ENCODE peak calls at places on chromosome 3, in six cellular contexts. One of them, this sample, is unnamed. For H3K27me3, the result is how much of the 10 kb centered on the place peaks cover.

GRCh38 chr3:81920805-81921204 is 159.4 kb upstream of the GBE1 start:
- DNase-seq in right cardiac atrium: no peak
- DNase-seq in WERI-Rb-1: no peak
- DNase-seq in heart left ventricle: no peak
- DNase-seq in CD8-positive, alpha-beta memory T cell: no peak
- DNase-seq in A673: peak
- DNase-seq in this sample: no peak

GRCh38 chr3:72953325-72953956 is 43.2 kb upstream of the PPP4R2 start:
- DNase-seq in right cardiac atrium: no peak
- DNase-seq in WERI-Rb-1: no peak
- DNase-seq in heart left ventricle: no peak
- DNase-seq in CD8-positive, alpha-beta memory T cell: no peak
- DNase-seq in A673: no peak
- DNase-seq in this sample: no peak

GRCh38 chr3:3066910-3067309 is 43.3 kb downstream of the IL5RA start:
- DNase-seq in right cardiac atrium: no peak
- DNase-seq in WERI-Rb-1: no peak
- DNase-seq in heart left ventricle: no peak
- DNase-seq in CD8-positive, alpha-beta memory T cell: no peak
- DNase-seq in A673: no peak
- DNase-seq in this sample: no peak

GRCh38 chr3:17469520-17469919 is 272.9 kb downstream of the TBC1D5 start:
- DNase-seq in right cardiac atrium: no peak
- DNase-seq in WERI-Rb-1: no peak
- DNase-seq in heart left ventricle: no peak
- DNase-seq in CD8-positive, alpha-beta memory T cell: no peak
- DNase-seq in A673: peak
- DNase-seq in this sample: no peak

GRCh38 chr3:45199837-45200648 is 26.0 kb downstream of the TMEM158 start:
- DNase-seq in right cardiac atrium: no peak
- DNase-seq in WERI-Rb-1: no peak
- DNase-seq in heart left ventricle: no peak
- DNase-seq in CD8-positive, alpha-beta memory T cell: no peak
- DNase-seq in A673: peak
- DNase-seq in this sample: no peak

GRCh38 chr3:24388611-24389010 is 106.0 kb downstream of the THRB start:
- DNase-seq in right cardiac atrium: no peak
- DNase-seq in WERI-Rb-1: no peak
- DNase-seq in heart left ventricle: no peak
- DNase-seq in CD8-positive, alpha-beta memory T cell: no peak
- DNase-seq in A673: no peak
- DNase-seq in this sample: no peak

GRCh38 chr3:52507359-52507758 is 12.2 kb downstream of the STAB1 start:
- DNase-seq in right cardiac atrium: no peak
- DNase-seq in WERI-Rb-1: no peak
- DNase-seq in heart left ventricle: no peak
- DNase-seq in CD8-positive, alpha-beta memory T cell: no peak
- DNase-seq in A673: no peak
- DNase-seq in this sample: no peak

GRCh38 chr3:19934098-19934566 is at the start of gene EFHB:
- DNase-seq in right cardiac atrium: no peak
- DNase-seq in WERI-Rb-1: peak
- DNase-seq in heart left ventricle: no peak
- DNase-seq in CD8-positive, alpha-beta memory T cell: no peak
- DNase-seq in A673: peak
- DNase-seq in this sample: peak

GRCh38 chr3:160401301-160402095 is 2.0 kb downstream of the SMC4 start:
- DNase-seq in right cardiac atrium: no peak
- DNase-seq in WERI-Rb-1: no peak
- DNase-seq in heart left ventricle: no peak
- DNase-seq in CD8-positive, alpha-beta memory T cell: no peak
- DNase-seq in A673: peak
- DNase-seq in this sample: no peak

GRCh38 chr3:160403796-160404510 is 4.5 kb downstream of the SMC4 start:
- DNase-seq in right cardiac atrium: no peak
- DNase-seq in WERI-Rb-1: no peak
- DNase-seq in heart left ventricle: no peak
- DNase-seq in CD8-positive, alpha-beta memory T cell: no peak
- DNase-seq in A673: no peak
- DNase-seq in this sample: no peak

GRCh38 chr3:160400631-160401150 is 1.2 kb downstream of the SMC4 start:
- DNase-seq in right cardiac atrium: peak
- DNase-seq in WERI-Rb-1: peak
- DNase-seq in heart left ventricle: peak
- DNase-seq in CD8-positive, alpha-beta memory T cell: peak
- DNase-seq in A673: no peak
- DNase-seq in this sample: peak

GRCh38 chr3:160403028-160403545 is 3.6 kb downstream of the SMC4 start:
- DNase-seq in right cardiac atrium: no peak
- DNase-seq in WERI-Rb-1: no peak
- DNase-seq in heart left ventricle: no peak
- DNase-seq in CD8-positive, alpha-beta memory T cell: no peak
- DNase-seq in A673: no peak
- DNase-seq in this sample: no peak

GRCh38 chr3:160402249-160403027 is 3.0 kb downstream of the SMC4 start:
- DNase-seq in right cardiac atrium: no peak
- DNase-seq in WERI-Rb-1: no peak
- DNase-seq in heart left ventricle: no peak
- DNase-seq in CD8-positive, alpha-beta memory T cell: no peak
- DNase-seq in A673: no peak
- DNase-seq in this sample: no peak
- H3K4me3 ChIP-seq in right cardiac atrium: peak
- H3K4me3 ChIP-seq in WERI-Rb-1: peak
- H3K4me3 ChIP-seq in heart left ventricle: peak
- H3K4me3 ChIP-seq in CD8-positive, alpha-beta memory T cell: peak
- H3K4me3 ChIP-seq in A673: peak
- H3K4me3 ChIP-seq in this sample: peak

DNA sequence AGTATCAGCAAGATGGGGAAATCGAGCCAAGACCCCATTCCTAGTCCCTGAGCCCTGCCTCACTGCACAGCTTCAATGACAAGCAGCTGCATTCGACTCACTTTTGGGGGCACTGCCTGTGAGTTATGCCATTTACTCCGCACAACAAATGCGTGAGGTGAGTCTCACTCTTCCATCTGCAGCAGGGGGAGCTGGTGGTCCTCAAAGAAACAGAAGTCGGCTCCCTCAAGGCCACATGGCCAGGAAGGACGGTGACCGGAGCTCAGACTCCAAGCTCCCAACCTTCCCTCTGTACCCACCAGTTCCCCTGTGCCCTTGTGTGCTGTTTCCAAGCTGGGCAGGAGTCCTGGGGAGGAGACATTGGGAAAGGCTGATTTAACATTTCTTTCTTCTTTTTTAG is 127.7 kb upstream of the IQSEC1 start:
- DNase-seq in right cardiac atrium: no peak
- DNase-seq in WERI-Rb-1: peak
- DNase-seq in heart left ventricle: no peak
- DNase-seq in CD8-positive, alpha-beta memory T cell: no peak
- DNase-seq in A673: no peak
- DNase-seq in this sample: no peak
- H3K27me3 ChIP-seq in right cardiac atrium: under half
- H3K27me3 ChIP-seq in WERI-Rb-1: under half
- H3K27me3 ChIP-seq in heart left ventricle: under half
- H3K27me3 ChIP-seq in CD8-positive, alpha-beta memory T cell: under half
- H3K27me3 ChIP-seq in A673: under half
- H3K27me3 ChIP-seq in this sample: under half

GRCh38 chr3:155956508-155957411 is 86.3 kb downstream of the GMPS start:
- DNase-seq in right cardiac atrium: no peak
- DNase-seq in WERI-Rb-1: no peak
- DNase-seq in heart left ventricle: no peak
- DNase-seq in CD8-positive, alpha-beta memory T cell: no peak
- DNase-seq in A673: no peak
- DNase-seq in this sample: no peak
- H3K27ac ChIP-seq in right cardiac atrium: no peak
- H3K27ac ChIP-seq in WERI-Rb-1: no peak
- H3K27ac ChIP-seq in heart left ventricle: no peak
- H3K27ac ChIP-seq in CD8-positive, alpha-beta memory T cell: no peak
- H3K27ac ChIP-seq in A673: no peak
- H3K27ac ChIP-seq in this sample: no peak

DNA sequence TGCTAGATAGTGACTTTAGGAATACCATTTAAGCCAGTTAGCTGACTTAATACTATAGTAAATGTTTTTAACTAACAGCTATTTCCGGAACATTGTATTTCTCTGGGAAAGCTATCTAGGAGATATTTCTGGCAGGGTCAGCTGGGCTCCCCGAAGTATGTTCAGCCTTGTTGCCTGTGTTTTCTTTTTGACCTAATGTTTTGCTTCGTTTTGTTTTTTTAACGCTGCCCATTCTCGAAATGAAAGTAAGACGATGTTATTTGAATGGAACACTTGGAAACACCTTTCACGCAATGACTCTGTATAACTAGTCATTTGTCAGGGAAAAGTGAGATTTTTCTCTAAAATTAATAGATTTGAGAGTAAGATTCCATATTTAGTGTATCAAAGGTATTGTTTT is 702.9 kb upstream of the NAALADL2 start:
- DNase-seq in right cardiac atrium: no peak
- DNase-seq in WERI-Rb-1: no peak
- DNase-seq in heart left ventricle: no peak
- DNase-seq in CD8-positive, alpha-beta memory T cell: no peak
- DNase-seq in A673: no peak
- DNase-seq in this sample: no peak
- H3K4me3 ChIP-seq in right cardiac atrium: peak
- H3K4me3 ChIP-seq in WERI-Rb-1: no peak
- H3K4me3 ChIP-seq in heart left ventricle: peak
- H3K4me3 ChIP-seq in CD8-positive, alpha-beta memory T cell: no peak
- H3K4me3 ChIP-seq in A673: no peak
- H3K4me3 ChIP-seq in this sample: no peak